ENCODE peak calls at places on chromosomes 11 and 22, in four cellular contexts. A is neural progenitor cell, L is pancreas, U is A549. E is an unnamed sample. For H3K4me1, the result is how much of the 10 kb centered on the place peaks cover.

GRCh38 chr11:2509481-2510001 is 64.7 kb downstream of the KCNQ1 start:
- DNase-seq in A (no peak), L (no peak), U (no peak), E (peak)

GRCh38 chr11:117299351-117300300 is 8.5 kb downstream of the BACE1-AS start:
- DNase-seq in U (no peak), L (peak), A (peak), E (no peak)

GRCh38 chr22:35205141-35205775 is 52.0 kb upstream of the HMGXB4 start:
- DNase-seq in A (peak), U (no peak), L (no peak), E (no peak)

GRCh38 chr11:2204361-2205213 is 33.0 kb upstream of the TH start:
- DNase-seq in U (no peak), L (peak), A (no peak), E (peak)

GRCh38 chr11:62544521-62545436 is 1.8 kb downstream of the AHNAK start:
- DNase-seq in U (peak), L (no peak), A (peak), E (no peak)

GRCh38 chr11:1864831-1865665 is 12.2 kb downstream of the LSP1 start:
- DNase-seq in L (peak), A (peak), U (no peak), E (no peak)

GRCh38 chr11:3831378-3832239 is 9.2 kb downstream of the RHOG start:
- DNase-seq in A (no peak), U (no peak), L (no peak), E (no peak)

GRCh38 chr22:44683237-44683636 is 18.8 kb upstream of the PRR5 start:
- DNase-seq in L (no peak), U (no peak), A (no peak), E (no peak)

GRCh38 chr11:78127408-78127807 is 12.0 kb downstream of the ALG8 start:
- DNase-seq in U (no peak), L (no peak), A (no peak), E (no peak)

GRCh38 chr11:3972431-3972830 is 117.0 kb downstream of the STIM1 start:
- DNase-seq in U (no peak), A (no peak), L (no peak), E (no peak)

GRCh38 chr22:40332319-40332781 is 13.9 kb upstream of the ADSL start:
- DNase-seq in A (no peak), L (no peak), U (no peak), E (no peak)

GRCh38 chr11:47923667-47924066 is 56.7 kb upstream of the PTPRJ start:
- DNase-seq in A (no peak), L (no peak), U (no peak), E (no peak)

GRCh38 chr22:33188316-33188715 is 130.1 kb upstream of the SYN3 start:
- DNase-seq in A (no peak), U (no peak), L (no peak), E (no peak)

GRCh38 chr22:28873183-28873964 is 10.0 kb upstream of the ZNRF3 start:
- DNase-seq in U (no peak), L (no peak), A (no peak), E (no peak)

GRCh38 chr22:47598864-47599263 is 836.4 kb downstream of the TBC1D22A start:
- DNase-seq in U (no peak), A (no peak), L (no peak), E (no peak)

GRCh38 chr11:116827461-116827860 is 2.2 kb upstream of the APOC3 start:
- DNase-seq in L (no peak), A (no peak), U (no peak), E (no peak)

GRCh38 chr22:41001722-41002122 is 50.5 kb downstream of the RBX1 start:
- DNase-seq in A (no peak), L (no peak), U (peak), E (no peak)

GRCh38 chr22:36339171-36340065 is 48.3 kb downstream of the MYH9 start:
- DNase-seq in U (no peak), A (no peak), L (no peak), E (no peak)

DNA sequence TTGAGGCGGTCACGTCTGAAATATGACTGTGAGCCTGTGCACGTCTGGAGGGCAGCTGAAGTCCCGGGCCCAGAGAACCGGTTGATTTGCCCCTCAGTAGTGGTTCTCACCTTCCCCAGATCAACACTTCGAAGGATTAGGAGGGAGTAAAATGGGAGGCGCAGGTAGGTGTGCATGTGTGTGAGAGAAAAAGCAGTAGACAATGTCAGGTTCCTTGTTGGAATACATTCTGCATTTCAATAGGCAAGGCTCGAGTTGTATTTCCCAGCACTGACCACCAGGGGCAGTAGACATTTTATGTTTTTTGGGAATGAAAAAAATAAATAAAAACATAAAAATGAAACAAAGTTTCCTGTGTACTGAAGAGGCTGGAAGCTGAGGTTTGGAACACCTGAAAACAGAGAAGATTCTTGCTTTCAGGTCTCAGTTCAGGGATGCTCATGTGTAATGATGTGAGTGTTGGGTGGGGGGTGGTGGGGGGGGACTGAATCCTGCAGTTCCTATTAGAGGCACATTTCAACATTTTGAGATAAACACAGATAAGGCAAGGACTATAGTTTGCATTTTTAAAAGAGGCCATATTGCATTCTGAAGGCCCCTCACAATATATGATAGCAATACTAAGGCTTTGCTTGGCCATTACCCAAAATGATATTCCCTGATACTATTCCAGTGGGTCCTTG is 333.9 kb downstream of the CADM1 start:
- DNase-seq in U (peak), A (peak), L (no peak), E (no peak)
- H3K4me1 ChIP-seq in U (under half), A (under half), L (under half), E (under half)

DNA sequence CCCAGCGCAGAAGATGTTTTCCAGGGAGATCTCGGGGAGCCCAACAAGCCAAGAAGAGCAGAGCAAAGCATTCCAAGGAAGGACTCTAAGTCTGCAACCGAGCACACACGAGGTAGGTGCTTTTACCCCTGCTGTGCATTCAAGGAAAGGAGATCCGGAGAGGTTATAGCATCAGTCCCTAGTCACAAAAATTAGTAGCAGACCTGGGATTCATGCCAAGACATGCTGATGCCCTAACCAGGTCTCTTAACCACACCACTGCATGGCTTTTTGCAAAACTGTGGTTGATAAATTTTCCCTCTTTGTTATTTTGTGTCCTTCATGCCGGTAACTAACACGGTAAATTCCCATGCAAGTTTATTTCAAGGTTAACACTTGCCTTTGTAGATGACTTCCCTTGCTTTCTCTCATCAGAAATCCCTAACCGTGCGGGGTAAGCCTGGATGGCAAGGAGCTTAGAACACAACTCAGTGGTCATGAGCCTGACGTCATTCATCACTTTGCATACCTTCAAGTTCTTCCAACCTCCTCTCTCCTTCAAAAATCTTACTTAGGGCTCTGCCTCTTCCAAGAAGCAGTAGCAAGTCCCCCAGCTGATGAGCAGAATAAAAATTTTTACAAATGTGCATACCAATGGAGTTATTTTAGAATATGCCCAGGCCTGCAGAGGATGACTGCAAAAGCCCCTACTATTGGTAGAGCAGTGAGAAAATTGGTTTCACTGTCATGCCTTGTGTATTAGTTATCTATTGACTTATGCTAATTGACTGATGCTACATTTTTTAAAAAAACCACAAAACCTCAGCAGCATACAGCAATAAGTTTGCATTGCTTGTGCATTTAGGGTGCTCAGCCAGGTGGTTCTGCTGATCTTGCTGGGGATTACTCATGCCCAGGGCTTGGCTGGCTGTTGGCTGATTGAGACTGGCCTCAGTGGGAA is 465.1 kb downstream of the MN1 start:
- DNase-seq in L (no peak), A (no peak), U (no peak), E (no peak)
- H3K4me3 ChIP-seq in L (no peak), A (no peak), U (no peak), E (no peak)

GRCh38 chr11:8717876-8718753 is 35.5 kb downstream of the RPL27A start:
- DNase-seq in U (peak), A (no peak), L (no peak), E (peak)

GRCh38 chr11:8714622-8715225 is 32.1 kb downstream of the RPL27A start:
- DNase-seq in L (no peak), A (no peak), U (no peak), E (no peak)

GRCh38 chr11:8717544-8717875 is 34.9 kb downstream of the RPL27A start:
- DNase-seq in A (no peak), U (no peak), L (no peak), E (no peak)

GRCh38 chr11:8713760-8714159 is 31.2 kb downstream of the RPL27A start:
- DNase-seq in A (no peak), U (no peak), L (no peak), E (no peak)

DNA sequence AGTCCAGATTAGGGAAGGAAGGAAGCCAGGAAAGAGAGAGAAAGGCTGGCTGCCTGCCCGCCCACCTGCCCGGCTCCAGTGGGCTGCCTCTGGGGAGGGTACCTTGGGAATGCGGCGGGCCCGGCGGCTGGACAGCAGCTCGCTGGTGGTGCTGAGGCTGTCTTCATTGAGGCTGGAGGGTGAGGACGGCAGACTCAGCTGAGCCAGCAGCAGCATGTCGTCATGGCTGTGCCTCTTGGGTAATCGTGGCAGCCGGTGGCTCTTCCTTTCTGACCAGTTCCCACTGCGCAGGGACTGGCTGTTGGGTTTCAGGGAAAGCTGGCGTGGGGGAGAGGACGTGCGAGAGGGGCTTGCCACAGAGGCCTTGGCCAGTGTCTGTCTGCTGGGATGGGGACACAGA is 32.9 kb downstream of the RPL27A start:
- DNase-seq in A (no peak), U (no peak), L (no peak), E (no peak)
- H3K4me1 ChIP-seq in A (under half), U (under half), L (under half), E (under half)

DNA sequence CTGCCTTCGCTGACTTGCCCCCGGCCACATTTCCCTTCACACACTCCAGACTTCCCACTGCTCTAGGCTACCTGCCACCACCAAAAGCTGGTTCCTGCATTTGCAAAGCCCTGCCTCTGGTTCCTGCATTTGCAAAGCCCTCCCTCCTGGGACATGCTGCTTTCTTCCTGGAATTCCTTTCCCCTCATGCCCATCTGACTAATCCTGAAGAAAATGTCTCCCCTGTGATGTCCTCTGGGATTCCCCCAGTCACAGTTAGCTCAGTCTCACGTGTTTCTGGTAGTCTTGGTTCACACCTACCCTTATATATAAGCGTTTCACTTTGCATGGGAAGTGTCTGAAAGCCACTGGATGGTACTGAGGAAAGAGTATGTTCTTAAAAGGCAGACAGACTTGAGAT is 206.9 kb downstream of the DBX1 start:
- DNase-seq in L (no peak), U (peak), A (peak), E (no peak)
- H3K4me3 ChIP-seq in L (no peak), U (no peak), A (no peak), E (no peak)

GRCh38 chr22:20244744-20245576 is 23.2 kb downstream of the RTN4R start:
- DNase-seq in A (peak), L (no peak), U (no peak), E (no peak)
- H3K4me1 ChIP-seq in A (under half), L (under half), U (under half), E (under half)

DNA sequence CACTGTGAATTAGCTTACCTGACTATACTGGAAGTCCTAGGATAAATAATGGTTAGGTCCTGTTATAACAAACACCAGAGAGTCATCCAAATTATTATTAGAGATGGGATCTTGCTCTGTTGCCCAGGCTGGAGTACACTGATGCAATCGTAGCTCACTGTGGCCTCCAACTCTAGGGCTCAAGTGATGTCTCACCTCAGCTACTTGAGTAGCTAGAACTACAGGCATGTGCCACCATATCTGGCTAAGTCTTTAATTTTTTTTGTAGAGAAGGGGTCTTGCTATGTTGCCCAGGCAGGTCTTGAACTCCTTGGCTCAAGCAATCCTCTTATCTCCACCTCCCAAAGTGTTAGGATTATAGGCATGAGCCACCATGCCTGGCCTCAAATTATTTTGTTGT is 37.2 kb downstream of the OSBP start:
- DNase-seq in L (no peak), U (no peak), A (no peak), E (no peak)
- H3K4me3 ChIP-seq in L (no peak), U (no peak), A (no peak), E (no peak)

GRCh38 chr11:35427158-35427557 is 7.8 kb upstream of the SLC1A2 start:
- DNase-seq in L (no peak), A (no peak), U (no peak), E (no peak)
- H3K4me1 ChIP-seq in L (under half), A (under half), U (under half), E (under half)

GRCh38 chr11:101913631-101914030 is 1.2 kb upstream of the CEP126 start:
- DNase-seq in A (no peak), U (no peak), L (no peak), E (no peak)
- H3K4me3 ChIP-seq in A (no peak), U (no peak), L (no peak), E (no peak)

GRCh38 chr11:121416909-121417567 is 35.1 kb upstream of the SORL1 start:
- DNase-seq in L (peak), U (peak), A (no peak), E (peak)

GRCh38 chr11:121419839-121420238 is 32.3 kb upstream of the SORL1 start:
- DNase-seq in L (no peak), U (no peak), A (no peak), E (no peak)

GRCh38 chr11:121420398-121420797 is 31.7 kb upstream of the SORL1 start:
- DNase-seq in A (no peak), U (no peak), L (no peak), E (no peak)

GRCh38 chr11:121417607-121418006 is 34.5 kb upstream of the SORL1 start:
- DNase-seq in A (no peak), U (no peak), L (no peak), E (no peak)

DNA sequence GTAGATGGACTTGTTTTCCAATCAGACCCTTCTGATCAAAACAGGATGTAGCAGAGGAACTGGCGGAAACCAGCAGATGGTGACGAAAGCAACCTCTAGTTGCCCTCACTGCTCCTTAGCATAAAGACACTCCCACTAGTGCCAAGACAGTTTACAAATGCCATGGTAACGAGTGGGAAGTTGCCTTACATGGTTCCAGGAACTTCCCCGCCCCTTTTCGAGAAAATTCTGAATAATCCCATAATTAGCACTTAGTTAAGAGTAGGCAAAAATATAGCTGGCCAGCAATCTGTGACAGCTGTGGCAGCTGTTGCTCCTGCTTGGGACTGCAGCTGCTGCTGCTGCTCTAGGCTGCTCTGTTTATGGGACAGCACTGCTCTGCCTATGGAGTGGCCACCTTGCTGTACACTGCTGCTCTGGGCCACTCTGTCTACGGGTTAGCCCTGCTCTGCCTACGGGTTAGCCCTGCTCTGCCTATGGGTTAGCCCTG is 33.4 kb upstream of the SORL1 start:
- DNase-seq in A (no peak), L (no peak), U (no peak), E (no peak)
- H3K4me1 ChIP-seq in A (under half), L (under half), U (under half), E (under half)